ENCODE peak calls at places on chromosomes 13 and 19, in eight cellular contexts. O is BE2C, N is HFF-Myc, Z is cardiac fibroblast, F is mammary epithelial cell, R is body of pancreas, K is tibial nerve, E is AG09309. B is an unnamed sample.
A peak's percentile ranks its signal among the peaks of the same experiment; 100 is the strongest.

GRCh38 chr13:23760000-23760399 is 129.2 kb downstream of the MIPEP start:
- DNase-seq in O (no peak), N (no peak), Z (no peak), F (no peak), R (no peak), K (no peak), E (no peak), B (no peak)

GRCh38 chr19:47582320-47582909 is 9.5 kb upstream of the ZNF541 start:
- DNase-seq in O (no peak), N (no peak), Z (peak; percentile 46), F (no peak), R (no peak), K (no peak), E (peak; percentile 76), B (peak; percentile 25)

GRCh38 chr13:80177327-80177726 is 163.6 kb downstream of the SPRY2 start:
- DNase-seq in O (no peak), N (no peak), Z (no peak), F (peak; percentile 51), R (no peak), K (no peak), E (no peak), B (no peak)

GRCh38 chr19:14425696-14426138 is 6.6 kb upstream of the DDX39A start:
- DNase-seq in O (no peak), N (no peak), Z (peak; percentile 40), F (peak; percentile 44), R (no peak), K (no peak), E (no peak), B (no peak)

GRCh38 chr19:7640803-7641202 is 3.9 kb downstream of the STXBP2 start:
- DNase-seq in O (no peak), N (no peak), Z (no peak), F (no peak), R (no peak), K (no peak), E (no peak), B (no peak)

GRCh38 chr19:51903192-51903591 is 1.6 kb downstream of the ZNF649 start:
- DNase-seq in O (no peak), N (no peak), Z (no peak), F (no peak), R (no peak), K (no peak), E (no peak), B (no peak)

GRCh38 chr19:7419153-7419552 is 69.7 kb downstream of the PEX11G start:
- DNase-seq in O (no peak), N (no peak), Z (no peak), F (no peak), R (no peak), K (no peak), E (no peak), B (no peak)

GRCh38 chr19:46392252-46392801 is 21.0 kb downstream of the CCDC8 start:
- DNase-seq in O (no peak), N (no peak), Z (peak; percentile 78), F (no peak), R (no peak), K (no peak), E (peak; percentile 31), B (no peak)

GRCh38 chr13:70723732-70724131 is 615.5 kb upstream of the KLHL1 start:
- DNase-seq in O (peak; percentile 15), N (no peak), Z (peak; percentile 9), F (no peak), R (no peak), K (no peak), E (no peak), B (no peak)

GRCh38 chr19:46866407-46867132 is 5.8 kb downstream of the ARHGAP35 start:
- DNase-seq in O (no peak), N (no peak), Z (peak; percentile 49), F (no peak), R (no peak), K (no peak), E (no peak), B (no peak)

GRCh38 chr13:50131998-50132936 is 117.0 kb downstream of the KCNRG start:
- DNase-seq in O (no peak), N (no peak), Z (no peak), F (no peak), R (no peak), K (no peak), E (no peak), B (no peak)

GRCh38 chr13:26899153-26899552 is 138.6 kb upstream of the GPR12 start:
- DNase-seq in O (no peak), N (no peak), Z (no peak), F (no peak), R (no peak), K (no peak), E (no peak), B (no peak)

GRCh38 chr19:4971424-4971793 is 2.5 kb downstream of the KDM4B start:
- DNase-seq in O (peak; percentile 40), N (no peak), Z (peak; percentile 17), F (peak; percentile 56), R (peak; percentile 30), K (no peak), E (no peak), B (no peak)

GRCh38 chr13:33494596-33495214 is 209.2 kb upstream of the STARD13 start:
- DNase-seq in O (no peak), N (peak; percentile 88), Z (peak; percentile 97), F (peak; percentile 74), R (peak; percentile 20), K (no peak), E (no peak), B (no peak)

GRCh38 chr13:113906566-113906965 is 42.7 kb upstream of the GAS6 start:
- DNase-seq in O (no peak), N (no peak), Z (no peak), F (no peak), R (no peak), K (no peak), E (no peak), B (no peak)

GRCh38 chr19:5967571-5967970 is 10.4 kb downstream of the RANBP3 start:
- DNase-seq in O (no peak), N (no peak), Z (no peak), F (no peak), R (no peak), K (no peak), E (no peak), B (no peak)

GRCh38 chr13:59531571-59532091 is 632.1 kb downstream of the DIAPH3 start:
- DNase-seq in O (peak; percentile 77), N (peak; percentile 59), Z (peak; percentile 86), F (peak; percentile 51), R (peak; percentile 66), K (peak; percentile 75), E (peak; percentile 21), B (peak; percentile 44)

GRCh38 chr13:27006519-27007161 is 165.0 kb downstream of the USP12 start:
- DNase-seq in O (peak; percentile 43), N (no peak), Z (peak; percentile 33), F (peak; percentile 11), R (peak; percentile 49), K (no peak), E (no peak), B (no peak)

GRCh38 chr13:100210966-100211710 is 122.2 kb downstream of the PCCA start:
- DNase-seq in O (no peak), N (no peak), Z (peak; percentile 46), F (no peak), R (no peak), K (no peak), E (no peak), B (no peak)

GRCh38 chr19:33389574-33390119 is 16.1 kb downstream of the CEBPG start:
- DNase-seq in O (no peak), N (no peak), Z (no peak), F (no peak), R (no peak), K (no peak), E (no peak), B (no peak)

GRCh38 chr19:33390908-33391630 is 17.6 kb downstream of the CEBPG start:
- DNase-seq in O (peak; percentile 6), N (no peak), Z (no peak), F (no peak), R (no peak), K (no peak), E (no peak), B (no peak)

GRCh38 chr19:33388817-33389573 is 15.5 kb downstream of the CEBPG start:
- DNase-seq in O (peak; percentile 29), N (no peak), Z (no peak), F (no peak), R (no peak), K (no peak), E (no peak), B (no peak)

GRCh38 chr19:33391631-33392249 is 18.2 kb downstream of the CEBPG start:
- DNase-seq in O (peak; percentile 7), N (no peak), Z (no peak), F (no peak), R (no peak), K (no peak), E (no peak), B (no peak)

DNA sequence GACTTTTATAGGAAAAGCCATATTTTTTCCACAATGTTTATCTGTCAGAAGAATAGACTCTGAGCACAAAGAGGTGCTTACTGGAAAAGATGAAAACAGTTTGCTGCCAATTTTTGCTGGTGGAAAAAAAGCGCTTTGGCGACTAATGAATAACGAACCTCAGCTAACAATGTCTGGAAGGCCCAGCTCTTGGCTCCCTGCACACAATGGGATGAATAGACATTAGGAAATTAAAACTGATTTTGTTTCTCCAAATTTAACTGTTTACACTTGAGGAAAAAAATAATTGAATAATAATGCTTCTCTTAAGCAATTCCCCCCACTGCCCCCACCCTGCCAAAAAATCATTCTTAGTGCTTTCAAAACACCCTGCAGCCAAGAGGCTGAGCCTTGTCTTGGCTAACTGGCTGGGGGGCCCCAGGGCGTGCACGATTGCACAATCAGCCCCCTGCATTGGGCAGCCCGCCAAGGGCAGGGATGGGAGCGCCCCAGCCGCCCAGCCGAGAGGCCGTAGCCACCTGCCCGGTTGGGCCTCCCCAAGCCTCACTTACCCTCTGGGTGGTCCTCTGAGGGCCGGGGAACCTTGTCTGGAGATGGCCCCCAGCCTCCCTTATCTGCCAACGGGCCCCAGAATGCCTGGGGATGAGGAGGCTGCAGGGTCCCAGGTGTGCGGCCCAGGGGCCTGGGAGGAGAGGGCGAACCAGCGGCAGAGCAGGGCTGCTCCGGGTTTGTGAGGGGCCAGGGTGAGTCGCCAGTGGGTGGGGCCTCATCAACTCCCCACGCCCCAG is 16.8 kb downstream of the CEBPG start:
- DNase-seq in O (peak; percentile 28), N (no peak), Z (peak; percentile 25), F (no peak), R (peak; percentile 37), K (peak; percentile 57), E (no peak), B (no peak)
- TF ChIP-seq CTCF in O (no peak), N (no peak), Z (no peak), F (no peak), R (no peak), K (no peak), E (no peak), B (no peak)

GRCh38 chr19:28737021-28737525 is 475.9 kb downstream of the UQCRFS1 start:
- DNase-seq in O (no peak), N (peak; percentile 11), Z (peak; percentile 76), F (peak; percentile 28), R (peak; percentile 22), K (peak; percentile 19), E (peak; percentile 28), B (peak; percentile 15)
- TF ChIP-seq CTCF in O (peak; percentile 1), N (peak; percentile 40), Z (peak; percentile 64), F (peak; percentile 45), R (peak; percentile 52), K (peak; percentile 39), E (peak; percentile 62), B (peak; percentile 64)

GRCh38 chr19:3599776-3600183 is 6.9 kb downstream of the TBXA2R start:
- DNase-seq in O (no peak), N (no peak), Z (no peak), F (no peak), R (no peak), K (no peak), E (no peak), B (no peak)
- TF ChIP-seq CTCF in O (peak; percentile 28), N (peak; percentile 11), Z (peak; percentile 25), F (no peak), R (no peak), K (no peak), E (no peak), B (no peak)

GRCh38 chr19:30648321-30648720 is 276.1 kb downstream of the ZNF536 start:
- DNase-seq in O (no peak), N (no peak), Z (peak; percentile 11), F (no peak), R (no peak), K (no peak), E (no peak), B (no peak)
- TF ChIP-seq CTCF in O (peak; percentile 12), N (no peak), Z (no peak), F (no peak), R (no peak), K (no peak), E (no peak), B (no peak)